ENCODE peak calls at places on chromosomes 3 and 15, in four cellular contexts. Y, O, S and V are unnamed samples.

GRCh38 chr15:58360421-58361090 is 71.2 kb upstream of the LIPC start:
- DNase-seq in O (no peak), Y (no peak), S (no peak), V (no peak)

GRCh38 chr3:163056874-163057497 is 1560.4 kb downstream of the OTOL1 start:
- DNase-seq in Y (peak; percentile 49), S (peak; percentile 85), O (peak; percentile 6), V (peak; percentile 88)

GRCh38 chr15:85379403-85380131 is 836 bp upstream of the AKAP13 start:
- DNase-seq in Y (peak; percentile 58), O (no peak), S (peak; percentile 33), V (peak; percentile 34)

GRCh38 chr3:161412117-161412516 is 40.8 kb upstream of the SPTSSB start:
- DNase-seq in S (peak; percentile 98), O (no peak), Y (no peak), V (no peak)

GRCh38 chr15:88800026-88800425 is 3.2 kb upstream of the ACAN start:
- DNase-seq in Y (peak; percentile 53), O (peak; percentile 22), S (peak; percentile 86), V (no peak)

GRCh38 chr3:192445768-192446644 is 281.3 kb downstream of the FGF12 start:
- DNase-seq in S (no peak), O (peak; percentile 55), Y (peak; percentile 58), V (peak; percentile 78)

GRCh38 chr15:96336045-96336642 is 5.6 kb downstream of the NR2F2 start:
- DNase-seq in S (peak; percentile 33), Y (no peak), O (peak; percentile 35), V (peak; percentile 44)

GRCh38 chr15:75502360-75502759 is 50.9 kb upstream of the SIN3A start:
- DNase-seq in O (no peak), S (no peak), Y (no peak), V (no peak)

GRCh38 chr3:127221062-127222035 is 28.4 kb downstream of the PRR23E start:
- DNase-seq in S (no peak), O (no peak), Y (no peak), V (no peak)

GRCh38 chr3:107345968-107346367 is 31.3 kb upstream of the CCDC54 start:
- DNase-seq in O (no peak), S (no peak), Y (no peak), V (no peak)

GRCh38 chr3:185582236-185582635 is 3.9 kb upstream of the SENP2 start:
- DNase-seq in S (no peak), O (no peak), Y (no peak), V (no peak)

GRCh38 chr3:112437146-112438022 is 61.9 kb downstream of the BTLA start:
- DNase-seq in S (peak; percentile 75), O (peak; percentile 29), Y (peak; percentile 52), V (peak; percentile 35)

GRCh38 chr3:174863488-174863887 is 4.4 kb downstream of the NAALADL2 start:
- DNase-seq in O (no peak), Y (peak; percentile 23), S (peak; percentile 97), V (no peak)

GRCh38 chr15:79283252-79284048 is 928 bp downstream of the ANKRD34C start:
- DNase-seq in S (peak; percentile 22), O (peak; percentile 46), Y (peak; percentile 57), V (peak; percentile 56)

GRCh38 chr3:109806929-109807328 is 469.6 kb upstream of the DPPA4 start:
- DNase-seq in S (peak; percentile 77), O (peak; percentile 71), Y (peak; percentile 34), V (peak; percentile 78)

GRCh38 chr3:38454179-38454883 is 641 bp downstream of the ACVR2B start:
- DNase-seq in S (peak; percentile 36), Y (peak; percentile 65), O (peak; percentile 29), V (peak; percentile 5)

GRCh38 chr3:113057117-113057516 is 66.3 kb downstream of the GTPBP8 start:
- DNase-seq in Y (no peak), O (no peak), S (no peak), V (no peak)

GRCh38 chr3:185846041-185846440 is 21.2 kb upstream of the IGF2BP2 start:
- DNase-seq in Y (no peak), S (no peak), O (no peak), V (no peak)

GRCh38 chr3:47991341-47991740 is 24.9 kb downstream of the MAP4 start:
- DNase-seq in O (no peak), S (no peak), Y (no peak), V (no peak)

GRCh38 chr3:67647390-67647878 is 7.0 kb downstream of the SUCLG2 start:
- DNase-seq in Y (peak; percentile 99), S (peak; percentile 88), O (peak; percentile 99), V (no peak)

GRCh38 chr3:34886443-34886842 is 752.9 kb upstream of the ARPP21 start:
- DNase-seq in Y (no peak), S (no peak), O (no peak), V (no peak)

GRCh38 chr3:111681705-111682426 is 86.7 kb upstream of the ZBED2 start:
- DNase-seq in O (peak; percentile 40), Y (no peak), S (peak; percentile 90), V (no peak)

GRCh38 chr3:192336286-192336685 is 391.1 kb downstream of the FGF12 start:
- DNase-seq in S (no peak), O (no peak), Y (no peak), V (peak; percentile 9)

GRCh38 chr3:140359198-140359995 is 318.5 kb upstream of the TRIM42 start:
- DNase-seq in Y (no peak), O (no peak), S (no peak), V (no peak)

GRCh38 chr3:77464106-77464688 is 424.3 kb downstream of the ROBO2 start:
- DNase-seq in O (peak; percentile 46), Y (peak; percentile 11), S (no peak), V (peak; percentile 37)

GRCh38 chr15:100849021-100849831 is 30.4 kb upstream of the ALDH1A3 start:
- DNase-seq in S (peak; percentile 86), O (peak; percentile 54), Y (peak; percentile 79), V (peak; percentile 77)

GRCh38 chr15:77580991-77581682 is 51.6 kb downstream of the LINGO1 start:
- DNase-seq in S (no peak), O (peak; percentile 15), Y (peak; percentile 61), V (peak; percentile 37)

DNA sequence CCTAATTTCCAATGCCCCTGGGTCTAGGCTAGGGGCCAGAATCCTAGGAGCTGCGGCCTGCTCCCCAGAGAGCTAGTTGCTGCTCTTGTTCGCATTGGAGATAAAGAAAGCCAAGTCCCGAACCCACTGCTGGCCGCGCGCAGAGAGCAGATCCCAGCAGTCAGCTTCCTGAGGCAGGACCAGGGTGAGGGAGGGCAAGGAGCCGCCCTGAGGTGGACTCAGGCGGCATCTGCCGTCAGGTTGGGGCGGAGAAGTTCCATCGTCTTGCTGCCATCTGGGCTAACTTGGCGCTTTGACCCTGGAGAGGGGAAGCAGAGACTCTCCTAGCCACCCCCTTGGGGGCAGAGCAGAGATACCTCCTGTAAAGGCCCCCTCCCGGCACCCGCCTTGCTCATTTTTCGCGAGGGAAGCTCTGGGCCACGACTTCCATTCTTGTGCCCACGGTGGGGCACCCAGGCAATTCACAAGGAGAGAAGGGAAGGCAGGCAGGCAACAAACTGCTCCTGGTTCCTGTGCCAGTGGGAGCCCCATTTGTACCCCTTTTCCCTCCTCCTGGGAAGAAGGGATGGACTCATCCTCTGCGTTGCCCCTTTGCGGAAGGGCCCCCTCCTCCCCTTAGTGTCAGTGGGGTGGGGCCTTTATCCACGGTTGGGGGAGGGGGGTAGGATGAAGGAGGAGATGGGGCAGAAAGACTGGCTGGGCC is 640 bp downstream of the ZIC4 start:
- DNase-seq in O (no peak), Y (no peak), S (no peak), V (no peak)
- TF ChIP-seq EZH2 in O (peak; percentile 24), Y (no peak), S (no peak), V (no peak)

DNA sequence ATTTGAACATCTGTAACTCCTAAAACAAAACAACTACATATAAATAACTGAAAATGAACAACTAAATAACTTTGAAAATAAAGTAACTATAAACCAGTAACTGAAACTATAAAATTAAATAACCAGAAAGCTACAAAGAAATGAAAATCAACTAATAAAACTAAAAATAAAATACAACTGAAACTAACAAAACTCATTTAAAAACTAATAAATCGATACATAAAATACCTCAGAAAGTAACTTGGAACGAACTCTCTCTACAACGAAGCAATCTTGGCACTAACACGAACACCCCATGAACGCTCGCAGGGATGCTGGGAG is 15.9 kb upstream of the LAMP3 start:
- DNase-seq in S (no peak), O (no peak), Y (no peak), V (no peak)
- TF ChIP-seq EZH2 in S (no peak), O (no peak), Y (no peak), V (no peak)

DNA sequence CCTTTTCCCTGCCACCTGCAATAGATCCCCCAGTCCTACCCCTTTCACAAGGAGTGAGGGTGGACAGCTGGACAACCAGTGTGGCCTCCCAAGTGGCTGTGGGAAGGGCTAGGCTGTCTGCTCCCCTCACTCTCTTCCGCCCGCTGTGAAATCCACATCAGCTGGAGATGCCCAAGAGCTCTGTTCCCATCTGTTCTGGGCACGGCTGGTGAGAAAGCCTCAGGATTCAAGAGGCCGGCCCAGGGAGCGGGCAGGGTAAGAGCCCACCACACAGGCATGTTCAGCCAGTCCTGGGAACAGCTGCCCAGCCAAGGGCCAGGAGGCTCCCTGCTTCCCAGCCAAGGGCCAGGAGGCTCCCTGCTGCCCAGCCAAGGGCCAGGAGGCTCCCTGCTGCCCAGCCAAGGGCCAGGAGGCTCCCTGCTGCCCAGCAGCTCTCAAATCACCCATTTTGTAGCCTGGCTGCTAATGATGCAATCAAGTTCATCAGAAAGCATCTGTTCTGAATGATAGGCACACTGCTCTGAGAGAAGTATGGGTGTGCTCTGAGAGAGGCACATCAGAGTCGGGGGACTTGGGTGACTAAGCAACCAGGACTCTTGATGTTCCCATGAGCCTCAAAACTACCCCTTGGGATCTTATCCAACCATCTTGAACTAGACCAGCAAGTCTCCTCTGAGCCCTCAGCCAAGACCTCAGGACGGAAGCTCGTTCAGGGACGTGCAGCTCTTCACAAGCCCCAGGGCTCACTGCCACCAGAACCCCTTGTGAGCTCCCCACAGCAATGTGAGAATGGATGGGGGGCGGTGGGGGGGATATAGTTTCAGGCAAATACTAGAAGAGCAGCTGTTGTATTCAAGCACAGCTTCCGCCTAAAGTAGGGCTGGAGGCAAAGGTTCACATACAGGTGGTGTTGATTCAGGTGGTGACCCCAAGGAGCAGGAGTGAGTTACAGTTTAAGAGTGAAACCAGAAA is 52.4 kb upstream of the HES1 start:
- DNase-seq in O (no peak), S (no peak), Y (no peak), V (no peak)
- TF ChIP-seq EZH2 in O (no peak), S (no peak), Y (no peak), V (no peak)

GRCh38 chr15:80855206-80855605 is 76.0 kb downstream of the CEMIP start:
- DNase-seq in O (no peak), S (no peak), Y (no peak), V (no peak)
- TF ChIP-seq EZH2 in O (no peak), S (no peak), Y (no peak), V (no peak)

DNA sequence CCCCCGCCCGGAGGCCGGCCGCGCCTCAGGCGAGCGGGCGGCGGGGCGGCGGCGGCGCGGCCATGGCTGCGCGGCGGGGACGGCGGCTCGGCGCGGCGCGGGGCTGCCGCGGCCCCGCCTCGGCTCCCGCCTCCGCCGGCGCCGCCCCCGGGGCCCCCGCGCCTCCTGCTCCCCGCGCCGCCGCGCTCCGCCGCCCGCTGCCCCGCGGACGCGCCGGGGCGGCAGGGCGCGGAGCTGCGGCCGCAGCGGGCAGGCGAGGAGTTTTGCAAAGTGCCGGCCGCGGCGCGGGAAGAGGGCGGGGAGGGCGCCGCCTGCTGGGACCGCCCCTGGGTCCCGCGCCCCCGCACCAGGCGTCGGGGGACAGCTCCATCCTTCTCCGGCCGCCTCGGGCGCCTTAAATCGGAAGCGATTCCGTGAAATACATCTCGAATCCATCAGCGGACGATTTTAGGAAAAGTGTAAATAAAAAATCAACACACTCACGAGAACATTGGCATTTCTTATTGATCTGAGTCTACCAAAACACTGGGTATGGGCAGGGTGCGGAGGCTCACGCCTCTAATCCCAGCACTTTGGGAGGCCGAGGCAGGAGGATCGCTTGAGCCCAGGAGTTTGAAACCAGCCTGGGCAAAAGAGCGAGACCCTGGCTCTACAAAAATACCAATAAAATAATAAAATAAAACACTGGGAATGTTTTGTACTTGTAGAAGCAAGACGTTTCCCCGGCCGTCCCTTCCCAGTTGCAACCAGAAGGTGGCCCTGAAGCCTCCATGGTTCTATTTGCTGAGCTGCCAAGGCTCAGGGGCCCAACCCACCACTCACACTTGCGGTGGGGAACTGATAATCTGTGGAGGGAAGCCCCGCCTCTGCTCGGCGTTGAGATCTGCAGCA is 136.9 kb downstream of the NUP210 start:
- DNase-seq in Y (peak; percentile 40), O (peak; percentile 21), S (peak; percentile 63), V (peak; percentile 19)
- TF ChIP-seq EZH2 in Y (peak; percentile 94), O (peak; percentile 56), S (no peak), V (peak; percentile 80)